ENCODE peak calls at places on chromosomes 16 and 17, in seven cellular contexts. K is pancreas; O is HCT116; Z is breast epithelium; A is neural progenitor cell; N is naive thymus-derived CD4-positive, alpha-beta T cell; C is heart right ventricle. P is an unnamed sample. For H3K4me1 and H3K27me3, the result is how much of the 10 kb centered on the place peaks cover.

GRCh38 chr16:51376080-51376479 is 225.0 kb upstream of the SALL1 start:
- DNase-seq in K (no peak), O (no peak), Z (no peak), A (no peak), N (no peak), C (no peak), P (no peak)

GRCh38 chr17:76384222-76384986 is at the start of gene SPHK1:
- DNase-seq in K (peak), O (peak), Z (no peak), A (peak), N (peak), C (peak), P (peak)

GRCh38 chr17:20968913-20969616 is 73.7 kb downstream of the USP22 start:
- DNase-seq in K (no peak), O (no peak), Z (no peak), A (no peak), N (no peak), C (no peak), P (no peak)

GRCh38 chr17:79090503-79091372 is 16.1 kb downstream of the ENGASE start:
- DNase-seq in K (no peak), O (no peak), Z (no peak), A (no peak), N (no peak), C (no peak), P (peak)

GRCh38 chr17:40915199-40915661 is 22.2 kb downstream of the KRT23 start:
- DNase-seq in K (no peak), O (peak), Z (no peak), A (no peak), N (no peak), C (no peak), P (no peak)

GRCh38 chr16:56262148-56262878 is 71.0 kb downstream of the GNAO1 start:
- DNase-seq in K (no peak), O (no peak), Z (no peak), A (no peak), N (peak), C (no peak), P (no peak)

GRCh38 chr17:27242951-27243350 is 51.0 kb upstream of the WSB1 start:
- DNase-seq in K (no peak), O (no peak), Z (no peak), A (no peak), N (no peak), C (no peak), P (no peak)

GRCh38 chr17:76179496-76180467 is 38.7 kb upstream of the FOXJ1 start:
- DNase-seq in K (no peak), O (no peak), Z (no peak), A (no peak), N (no peak), C (no peak), P (no peak)

GRCh38 chr17:32007463-32008298 is 498 bp downstream of the LRRC37B start:
- DNase-seq in K (no peak), O (no peak), Z (no peak), A (peak), N (peak), C (no peak), P (no peak)

GRCh38 chr16:31436221-31437045 is 6.2 kb downstream of the ZNF843 start:
- DNase-seq in K (no peak), O (no peak), Z (no peak), A (no peak), N (no peak), C (no peak), P (no peak)

GRCh38 chr17:75749545-75750389 is 15.2 kb downstream of the GALK1 start:
- DNase-seq in K (peak), O (no peak), Z (peak), A (peak), N (peak), C (peak), P (peak)

GRCh38 chr16:85917012-85917411 is 18.1 kb downstream of the IRF8 start:
- DNase-seq in K (no peak), O (no peak), Z (no peak), A (no peak), N (no peak), C (no peak), P (no peak)

GRCh38 chr16:57377080-57377841 is 5.0 kb downstream of the CX3CL1 start:
- DNase-seq in K (no peak), O (no peak), Z (peak), A (no peak), N (peak), C (no peak), P (no peak)

GRCh38 chr17:47663997-47664941 is 14.6 kb downstream of the KPNB1 start:
- DNase-seq in K (no peak), O (peak), Z (peak), A (peak), N (peak), C (no peak), P (peak)

GRCh38 chr17:21286771-21287702 is 2.5 kb downstream of the MAP2K3 start:
- DNase-seq in K (no peak), O (peak), Z (no peak), A (no peak), N (no peak), C (no peak), P (peak)

GRCh38 chr16:54244061-54244886 is 42.3 kb downstream of the IRX3 start:
- DNase-seq in K (no peak), O (no peak), Z (no peak), A (no peak), N (no peak), C (no peak), P (no peak)

GRCh38 chr16:79532785-79533184 is 67.8 kb downstream of the MAF start:
- DNase-seq in K (no peak), O (no peak), Z (no peak), A (no peak), N (no peak), C (no peak), P (no peak)

GRCh38 chr17:81404557-81405165 is 9.4 kb downstream of the BAHCC1 start:
- DNase-seq in K (no peak), O (no peak), Z (no peak), A (no peak), N (no peak), C (no peak), P (no peak)

GRCh38 chr16:13795131-13795530 is 124.8 kb upstream of the ERCC4 start:
- DNase-seq in K (no peak), O (no peak), Z (no peak), A (no peak), N (no peak), C (no peak), P (no peak)

GRCh38 chr17:64774888-64775600 is 112.9 kb upstream of the SMURF2 start:
- DNase-seq in K (no peak), O (no peak), Z (no peak), A (no peak), N (no peak), C (no peak), P (no peak)

GRCh38 chr16:25912321-25912720 is 220.6 kb downstream of the HS3ST4 start:
- DNase-seq in K (no peak), O (no peak), Z (no peak), A (no peak), N (no peak), C (no peak), P (no peak)

DNA sequence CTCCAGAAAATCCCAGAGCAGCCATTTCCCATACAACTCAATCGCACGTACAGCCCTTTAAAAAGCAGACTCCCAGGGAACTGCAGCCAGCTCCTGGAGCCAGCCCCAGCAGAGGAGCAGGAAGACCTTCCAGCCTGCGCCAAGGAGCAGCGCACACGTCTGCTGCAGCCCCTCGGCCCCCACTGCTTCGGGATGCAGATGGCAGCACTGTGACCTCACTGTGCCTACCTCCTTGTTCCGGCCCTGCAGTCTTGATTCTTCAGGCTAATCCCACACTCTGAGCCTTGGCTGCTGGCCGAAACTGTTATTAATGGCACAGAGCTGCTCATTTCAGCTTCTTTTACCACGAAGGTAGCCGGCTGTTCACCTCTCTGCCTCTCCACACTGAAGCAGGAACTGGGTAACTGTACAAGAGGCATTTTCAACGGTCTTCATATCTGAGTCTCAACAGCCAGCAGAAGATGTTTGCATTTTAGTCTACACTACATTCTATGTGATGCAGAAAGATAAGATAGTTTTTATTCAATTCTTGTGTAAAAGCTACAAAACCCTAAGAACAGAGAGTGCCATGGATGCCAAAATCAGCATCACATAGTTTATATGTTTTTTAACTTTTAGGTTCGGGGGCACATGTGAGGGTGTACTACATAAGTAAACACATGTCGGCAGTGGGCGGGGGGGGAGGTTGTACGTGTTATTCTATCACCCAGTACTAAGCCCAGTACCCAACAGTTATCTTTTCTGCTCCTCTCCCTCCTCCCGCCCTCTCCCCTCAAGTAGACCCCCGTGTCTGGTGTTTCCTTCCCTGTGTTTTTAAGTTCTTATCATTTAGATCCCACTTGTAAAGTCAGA is 130.8 kb downstream of the ANKRD11 start:
- DNase-seq in K (peak), O (no peak), Z (no peak), A (no peak), N (no peak), C (no peak), P (no peak)
- H3K4me3 ChIP-seq in K (no peak), O (no peak), Z (no peak), A (no peak), N (peak), C (no peak), P (no peak)

DNA sequence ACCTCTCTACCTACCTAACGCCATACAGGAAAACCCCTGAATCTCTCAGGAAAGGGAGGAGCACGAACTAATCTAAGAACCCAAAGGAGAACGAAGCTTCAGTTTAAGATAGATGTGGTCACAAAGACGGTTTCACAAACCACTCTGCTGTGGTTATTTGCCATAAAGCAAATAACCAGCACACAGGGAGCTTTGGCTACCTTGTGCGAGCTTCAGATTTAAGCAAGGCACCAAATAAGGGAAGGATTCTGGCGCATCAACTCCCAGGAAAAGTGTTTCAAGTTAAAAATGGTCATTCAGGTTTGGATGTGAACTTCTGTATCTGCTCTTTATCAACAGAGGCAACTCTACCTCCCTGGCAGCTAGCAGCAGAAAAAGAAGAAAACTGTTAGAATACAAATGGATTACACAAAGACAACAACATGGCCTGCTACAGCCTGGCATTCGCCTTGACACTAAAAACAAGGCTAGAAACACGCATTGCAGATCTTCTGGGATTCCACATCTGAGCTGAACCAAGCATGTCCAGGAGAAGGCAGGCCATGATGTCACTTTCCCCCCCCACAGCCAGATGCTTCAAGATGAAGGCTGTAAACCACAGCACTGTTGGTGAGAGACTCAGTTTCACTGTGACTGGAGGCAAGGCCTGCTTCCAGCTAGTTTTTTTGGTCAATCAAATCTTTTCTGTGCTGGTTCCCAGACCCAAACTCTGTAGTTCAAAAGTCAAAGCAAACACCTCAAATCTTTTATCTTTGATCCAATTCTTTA is 43.6 kb downstream of the SMG6 start:
- DNase-seq in K (no peak), O (no peak), Z (no peak), A (no peak), N (peak), C (no peak), P (no peak)
- H3K4me1 ChIP-seq in K (under half), O (under half), Z (under half), A (under half), N (half or more), C (under half), P (under half)

GRCh38 chr17:44384281-44384822 is 5.1 kb downstream of the ITGA2B start:
- DNase-seq in K (no peak), O (no peak), Z (no peak), A (peak), N (no peak), C (no peak), P (no peak)
- H3K27me3 ChIP-seq in K (under half), O (under half), Z (under half), A (under half), N (under half), C (under half), P (under half)

DNA sequence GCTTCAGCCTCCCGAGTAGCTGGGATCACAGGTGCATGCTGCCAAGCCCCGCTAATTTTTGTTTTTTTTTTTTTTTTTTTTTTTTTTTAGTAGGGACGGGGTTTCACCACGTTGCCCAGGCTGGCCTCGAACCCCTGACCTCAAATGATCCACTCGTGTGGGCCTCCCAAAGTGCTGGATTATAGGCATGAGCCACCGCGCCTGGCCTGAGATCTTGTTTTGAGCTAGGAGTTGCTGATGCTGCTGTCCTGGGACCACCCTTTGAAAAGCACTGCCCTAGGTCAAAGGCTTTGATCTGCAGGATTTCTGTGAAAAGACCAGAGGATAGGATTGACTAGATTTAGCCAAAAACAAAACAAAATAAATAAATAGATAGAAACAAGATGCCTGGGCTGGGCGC is 798 bp upstream of the SLC39A11 start:
- DNase-seq in K (no peak), O (no peak), Z (no peak), A (no peak), N (no peak), C (no peak), P (no peak)
- H3K4me3 ChIP-seq in K (no peak), O (no peak), Z (peak), A (no peak), N (no peak), C (no peak), P (peak)

P was measured in ovary.